ENCODE peak calls at places on chromosomes 5 and 9, in seven cellular contexts. I is A549, K is ovary, V is sigmoid colon, J is stomach, N is tibial nerve, R is HepG2. B is an unnamed sample.

GRCh38 chr5:139863361-139863760 is 67.8 kb downstream of the PSD2 start:
- DNase-seq in I (no peak), K (peak), V (peak), J (no peak), N (no peak), R (no peak), B (no peak)

GRCh38 chr9:95696701-95697100 is 178.8 kb upstream of the ERCC6L2 start:
- DNase-seq in I (no peak), K (no peak), V (no peak), J (no peak), N (no peak), R (peak), B (no peak)

GRCh38 chr9:113467183-113467582 is 3.7 kb downstream of the RGS3 start:
- DNase-seq in I (no peak), K (no peak), V (no peak), J (no peak), N (no peak), R (no peak), B (no peak)

GRCh38 chr5:59923465-59923864 is 29.9 kb upstream of the PDE4D start:
- DNase-seq in I (peak), K (no peak), V (no peak), J (no peak), N (no peak), R (no peak), B (no peak)

GRCh38 chr9:132908635-132909034 is 29.9 kb downstream of the SPACA9 start:
- DNase-seq in I (no peak), K (no peak), V (no peak), J (no peak), N (no peak), R (no peak), B (no peak)

GRCh38 chr5:107553063-107553676 is 117.6 kb downstream of the EFNA5 start:
- DNase-seq in I (peak), K (no peak), V (no peak), J (no peak), N (no peak), R (no peak), B (no peak)

GRCh38 chr9:111411266-111411665 is 72.9 kb downstream of the ECPAS start:
- DNase-seq in I (no peak), K (no peak), V (no peak), J (no peak), N (no peak), R (no peak), B (no peak)

GRCh38 chr9:109956811-109957440 is 176.9 kb downstream of the PALM2AKAP2 start:
- DNase-seq in I (no peak), K (no peak), V (no peak), J (no peak), N (no peak), R (no peak), B (no peak)

GRCh38 chr5:131821221-131821620 is 24.4 kb upstream of the FNIP1 start:
- DNase-seq in I (no peak), K (no peak), V (no peak), J (no peak), N (no peak), R (no peak), B (no peak)

GRCh38 chr9:129709471-129710460 is 43.1 kb downstream of the PTGES start:
- DNase-seq in I (no peak), K (no peak), V (no peak), J (no peak), N (no peak), R (no peak), B (no peak)

GRCh38 chr5:175652741-175653663 is 4.9 kb upstream of the HRH2 start:
- DNase-seq in I (no peak), K (no peak), V (no peak), J (no peak), N (no peak), R (no peak), B (no peak)

GRCh38 chr9:85743290-85744128 is 1.8 kb upstream of the AGTPBP1 start:
- DNase-seq in I (peak), K (no peak), V (peak), J (peak), N (peak), R (peak), B (no peak)

GRCh38 chr5:58871648-58872242 is 288.9 kb downstream of the RAB3C start:
- DNase-seq in I (peak), K (no peak), V (no peak), J (no peak), N (peak), R (peak), B (no peak)

GRCh38 chr5:24623018-24623417 is 21.8 kb downstream of the CDH10 start:
- DNase-seq in I (no peak), K (no peak), V (no peak), J (no peak), N (no peak), R (no peak), B (no peak)

GRCh38 chr9:94713446-94714185 is 12.9 kb upstream of the AOPEP start:
- DNase-seq in I (no peak), K (no peak), V (no peak), J (no peak), N (no peak), R (no peak), B (no peak)

GRCh38 chr5:103347729-103348128 is 89.2 kb downstream of the MACIR start:
- DNase-seq in I (peak), K (no peak), V (no peak), J (no peak), N (no peak), R (peak), B (no peak)

GRCh38 chr9:34560574-34561229 is 28.8 kb downstream of the CNTFR start:
- DNase-seq in I (no peak), K (no peak), V (no peak), J (peak), N (no peak), R (no peak), B (no peak)

GRCh38 chr5:66842540-66842939 is 246.3 kb downstream of the MAST4 start:
- DNase-seq in I (no peak), K (no peak), V (no peak), J (no peak), N (no peak), R (no peak), B (no peak)

GRCh38 chr9:71079451-71079850 is 42.0 kb downstream of the TRPM3 start:
- DNase-seq in I (peak), K (no peak), V (no peak), J (no peak), N (no peak), R (peak), B (no peak)

GRCh38 chr5:85533324-85533723 is 1084.4 kb upstream of the COX7C start:
- DNase-seq in I (no peak), K (no peak), V (no peak), J (no peak), N (no peak), R (no peak), B (no peak)

GRCh38 chr9:134005381-134005780 is 13.3 kb upstream of the VAV2 start:
- DNase-seq in I (no peak), K (no peak), V (no peak), J (no peak), N (no peak), R (no peak), B (no peak)

GRCh38 chr9:20315672-20316071 is 306.6 kb downstream of the MLLT3 start:
- DNase-seq in I (no peak), K (no peak), V (no peak), J (no peak), N (no peak), R (no peak), B (no peak)

GRCh38 chr5:84274585-84275468 is 109.9 kb downstream of the EDIL3 start:
- DNase-seq in I (peak), K (no peak), V (no peak), J (peak), N (peak), R (peak), B (no peak)

GRCh38 chr5:137119321-137119720 is 379.8 kb downstream of the SPOCK1 start:
- DNase-seq in I (no peak), K (no peak), V (no peak), J (no peak), N (no peak), R (no peak), B (no peak)

GRCh38 chr9:124964604-124965003 is 23.7 kb upstream of the GOLGA1 start:
- DNase-seq in I (no peak), K (no peak), V (no peak), J (no peak), N (no peak), R (no peak), B (no peak)

GRCh38 chr9:21656776-21657637 is 145.4 kb upstream of the MTAP start:
- DNase-seq in I (no peak), K (no peak), V (no peak), J (no peak), N (no peak), R (no peak), B (no peak)

GRCh38 chr9:81497096-81497495 is 192.3 kb downstream of the TLE1 start:
- DNase-seq in I (no peak), K (no peak), V (no peak), J (no peak), N (no peak), R (no peak), B (no peak)

DNA sequence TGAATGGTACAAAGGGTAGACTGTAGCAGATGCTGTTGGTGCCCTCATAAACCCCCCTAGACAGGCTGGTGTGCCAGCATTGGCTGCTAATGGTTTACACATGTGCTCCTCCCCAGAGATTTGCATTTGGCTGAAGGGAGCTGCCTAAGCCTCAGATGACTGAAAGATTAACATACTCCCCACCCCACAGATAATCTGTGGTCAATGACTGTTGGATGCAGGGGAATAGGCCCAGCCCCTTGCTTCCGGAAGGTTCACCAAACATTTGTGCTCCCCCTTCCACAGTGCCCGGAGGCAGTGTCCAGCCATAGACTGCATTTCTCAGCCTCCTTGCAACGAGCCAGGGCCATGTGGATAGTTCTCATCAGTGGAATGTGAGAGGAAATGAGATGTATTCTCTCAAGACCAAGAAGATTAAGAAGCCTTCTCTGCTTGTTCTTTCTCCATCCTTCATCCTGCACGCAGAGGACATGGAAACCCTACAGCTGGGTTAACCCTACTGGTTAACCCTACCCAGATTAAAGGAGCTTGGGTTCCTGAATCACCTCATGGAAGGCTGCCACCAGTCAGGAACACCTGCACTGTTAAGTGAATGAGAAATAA is 79.6 kb downstream of the PHAX start:
- DNase-seq in I (no peak), K (no peak), V (no peak), J (no peak), N (no peak), R (no peak), B (no peak)
- H3K4me3 ChIP-seq in I (no peak), K (no peak), V (no peak), J (no peak), N (no peak), R (no peak), B (no peak)

DNA sequence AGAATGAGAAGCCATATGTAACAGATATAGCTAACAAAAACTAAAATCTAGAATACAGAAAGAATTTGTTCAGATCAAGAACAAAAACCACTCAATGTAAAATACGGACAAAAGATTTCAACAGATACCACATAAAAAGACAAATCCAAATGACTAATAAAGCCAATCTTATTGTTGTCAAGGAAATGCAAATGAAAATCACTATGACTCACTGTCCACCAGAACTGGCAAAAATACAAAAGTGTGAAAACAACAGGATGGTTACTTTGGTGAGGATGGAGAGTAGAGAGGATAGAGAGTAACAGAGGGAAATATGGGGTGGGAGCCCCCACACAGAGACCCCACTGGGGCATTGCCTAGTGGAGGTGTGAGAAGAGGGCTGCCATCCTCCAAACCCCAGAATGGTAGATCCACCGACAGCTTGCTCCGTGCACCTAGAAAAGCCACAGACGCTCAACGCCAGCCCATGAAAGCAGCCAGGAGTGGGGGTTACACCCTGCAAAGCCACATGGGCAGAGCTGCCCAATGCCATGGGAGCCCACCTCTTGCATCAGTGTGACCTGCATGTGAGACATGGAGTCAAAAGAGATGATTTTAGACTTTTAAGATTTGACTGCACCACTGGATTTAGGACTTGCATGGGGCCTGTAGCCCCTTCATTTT is 15.2 kb upstream of the RHOBTB3 start:
- DNase-seq in I (peak), K (no peak), V (no peak), J (no peak), N (no peak), R (no peak), B (no peak)
- TF ChIP-seq EP300 in I (no peak), K (no peak), V (no peak), J (no peak), N (no peak), R (no peak), B (no peak)

DNA sequence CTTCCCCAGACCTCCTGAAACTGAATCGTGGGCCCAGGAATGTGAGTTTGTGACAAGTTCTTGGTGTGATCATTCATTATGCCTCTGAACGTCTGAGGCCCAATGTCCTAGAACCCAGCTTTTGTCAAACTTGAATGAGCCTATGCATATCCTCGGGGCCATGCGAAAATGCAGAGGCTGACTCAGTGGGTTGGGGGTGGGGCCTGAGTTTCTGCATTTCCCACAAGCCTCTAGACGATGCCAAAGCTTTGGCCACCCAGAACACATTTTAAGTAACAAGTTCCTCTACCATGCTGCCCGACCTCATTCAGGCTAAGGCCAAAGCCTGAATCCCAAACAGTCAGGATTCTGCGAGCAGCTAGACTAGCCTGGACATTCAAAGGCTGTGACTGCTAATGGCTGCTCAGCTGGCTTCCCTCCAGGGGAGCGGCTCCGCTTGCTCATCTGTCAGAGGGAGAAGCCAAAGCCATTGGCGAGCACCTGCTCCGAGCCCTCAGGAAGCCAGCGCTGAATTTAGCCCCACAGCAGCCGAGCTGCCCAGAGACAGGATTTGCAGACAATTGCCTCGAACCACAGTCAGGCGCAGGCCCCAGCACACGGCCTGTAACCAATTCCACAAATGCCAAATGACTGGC is 177.6 kb downstream of the ZDHHC21 start:
- DNase-seq in I (no peak), K (no peak), V (peak), J (no peak), N (no peak), R (no peak), B (no peak)
- H3K4me3 ChIP-seq in I (no peak), K (no peak), V (no peak), J (no peak), N (no peak), R (no peak), B (no peak)

GRCh38 chr5:7680260-7680659 is 170.7 kb downstream of the CFAP90 start:
- DNase-seq in I (no peak), K (no peak), V (no peak), J (no peak), N (no peak), R (no peak), B (no peak)

GRCh38 chr5:7679663-7680062 is 171.3 kb downstream of the CFAP90 start:
- DNase-seq in I (no peak), K (no peak), V (no peak), J (no peak), N (no peak), R (no peak), B (no peak)

GRCh38 chr5:7683753-7684152 is 167.2 kb downstream of the CFAP90 start:
- DNase-seq in I (no peak), K (no peak), V (no peak), J (no peak), N (no peak), R (no peak), B (no peak)

GRCh38 chr5:7678057-7678456 is 172.9 kb downstream of the CFAP90 start:
- DNase-seq in I (no peak), K (no peak), V (no peak), J (no peak), N (no peak), R (no peak), B (no peak)

GRCh38 chr5:7682379-7682778 is 168.6 kb downstream of the CFAP90 start:
- DNase-seq in I (no peak), K (no peak), V (peak), J (no peak), N (no peak), R (no peak), B (no peak)
- TF ChIP-seq EP300 in I (no peak), K (no peak), V (no peak), J (no peak), N (no peak), R (no peak), B (no peak)

DNA sequence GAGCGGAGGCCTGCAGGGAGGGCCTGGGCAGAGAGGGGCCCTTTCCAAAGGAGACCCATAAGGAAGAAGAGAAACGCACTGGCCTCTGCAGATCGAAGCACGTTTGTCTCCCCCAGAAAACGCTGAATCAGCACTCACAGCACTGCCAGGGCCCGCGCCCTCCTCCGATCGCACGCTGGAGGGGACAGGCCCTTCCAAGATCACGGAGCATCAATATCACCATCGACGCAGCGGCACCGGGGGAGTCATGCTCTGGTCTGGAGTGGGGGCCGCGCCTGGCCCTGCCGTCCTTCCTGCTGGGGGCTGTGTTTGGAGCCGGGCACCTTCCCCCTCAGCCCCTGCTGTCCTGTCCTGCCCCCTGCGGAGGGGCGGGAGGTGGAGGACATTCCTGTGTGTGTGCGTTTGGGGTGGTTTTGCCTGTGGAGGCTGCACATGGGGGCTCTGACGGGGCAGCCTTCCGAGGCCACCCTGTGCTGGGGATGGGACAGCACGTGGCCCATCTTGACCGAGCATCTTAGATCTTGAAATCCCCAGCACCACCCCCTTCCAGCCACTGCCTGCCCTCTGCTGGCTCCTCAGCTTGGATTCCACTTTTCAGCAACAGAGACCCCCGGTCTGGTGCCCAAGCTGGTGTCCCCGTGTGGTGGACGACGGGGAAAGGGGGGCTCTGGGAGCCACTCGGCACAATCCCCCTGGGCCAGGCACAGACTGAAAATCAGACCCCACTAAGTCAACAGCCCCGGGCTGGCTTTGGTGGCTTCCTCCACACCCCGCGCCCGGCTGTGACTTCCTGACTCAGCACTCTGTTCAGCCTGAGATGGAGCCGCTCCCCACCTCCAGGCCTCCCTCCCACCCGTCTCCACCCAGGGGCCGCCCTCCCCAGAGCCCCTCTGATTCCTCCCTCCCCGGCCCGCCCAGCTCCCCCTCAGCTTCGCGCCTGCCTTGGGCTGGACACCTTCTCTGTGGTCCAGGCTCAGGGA is 8.3 kb downstream of the TMEM250 start:
- DNase-seq in I (no peak), K (no peak), V (no peak), J (no peak), N (no peak), R (no peak), B (peak)
- H3K4me3 ChIP-seq in I (peak), K (peak), V (no peak), J (peak), N (peak), R (no peak), B (peak)

GRCh38 chr9:123678038-123678877 is 251.7 kb downstream of the DENND1A start:
- DNase-seq in I (peak), K (no peak), V (no peak), J (peak), N (no peak), R (peak), B (no peak)
- TF ChIP-seq EP300 in I (no peak), K (no peak), V (no peak), J (no peak), N (no peak), R (peak), B (no peak)

DNA sequence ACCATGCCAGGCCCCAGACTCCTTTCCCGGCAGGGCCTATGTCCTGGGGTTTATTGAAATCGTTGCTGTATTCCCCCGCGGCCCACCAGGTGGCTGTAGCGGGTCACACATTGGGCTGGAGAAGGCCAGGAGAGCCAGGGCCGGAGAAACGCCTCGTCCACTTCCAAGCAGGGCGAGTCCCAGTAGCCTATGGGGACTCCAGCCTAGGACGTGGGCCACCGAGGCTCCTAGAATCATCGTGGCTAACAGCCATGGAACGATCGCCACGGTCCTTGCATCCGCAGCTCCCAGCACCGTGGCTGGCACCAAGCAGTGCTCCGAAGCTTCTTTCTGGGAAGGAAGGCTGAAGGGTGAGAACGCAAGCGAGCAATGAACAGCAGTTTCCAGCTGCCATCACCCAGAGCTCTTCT is 87.7 kb downstream of the ENTREP1 start:
- DNase-seq in I (peak), K (peak), V (peak), J (peak), N (no peak), R (peak), B (peak)
- H3K4me3 ChIP-seq in I (no peak), K (no peak), V (no peak), J (peak), N (no peak), R (no peak), B (no peak)

GRCh38 chr5:55773057-55773456 is 35.2 kb downstream of the DDX4 start:
- DNase-seq in I (peak), K (no peak), V (no peak), J (no peak), N (no peak), R (peak), B (no peak)

GRCh38 chr5:55768279-55768678 is 30.4 kb downstream of the DDX4 start:
- DNase-seq in I (no peak), K (no peak), V (no peak), J (no peak), N (no peak), R (no peak), B (no peak)

GRCh38 chr5:55766408-55766807 is 28.5 kb downstream of the DDX4 start:
- DNase-seq in I (no peak), K (no peak), V (no peak), J (no peak), N (no peak), R (no peak), B (no peak)

GRCh38 chr5:55771175-55771655 is 33.4 kb downstream of the DDX4 start:
- DNase-seq in I (no peak), K (no peak), V (no peak), J (no peak), N (no peak), R (no peak), B (no peak)
- TF ChIP-seq EP300 in I (no peak), K (no peak), V (no peak), J (no peak), N (no peak), R (no peak), B (no peak)

GRCh38 chr5:35876454-35876853 is 19.8 kb downstream of the IL7R start:
- DNase-seq in I (no peak), K (no peak), V (no peak), J (no peak), N (no peak), R (no peak), B (no peak)
- H3K4me3 ChIP-seq in I (no peak), K (no peak), V (no peak), J (no peak), N (no peak), R (no peak), B (no peak)